ENCODE peak calls at places on chromosomes 3 and 15, in six cellular contexts. One of them, this sample, is unnamed.

GRCh38 chr3:31895471-31895870 is 85.6 kb downstream of the OSBPL10 start:
- DNase-seq in PC-9: no peak
- DNase-seq in lower leg skin: no peak
- DNase-seq in ELF-1: no peak
- DNase-seq in HAP-1: no peak
- DNase-seq in HS-5: peak; percentile 5
- DNase-seq in this sample: no peak

GRCh38 chr3:65597952-65598413 is 440.7 kb downstream of the MAGI1 start:
- DNase-seq in PC-9: no peak
- DNase-seq in lower leg skin: no peak
- DNase-seq in ELF-1: no peak
- DNase-seq in HAP-1: no peak
- DNase-seq in HS-5: no peak
- DNase-seq in this sample: peak; percentile 8

GRCh38 chr3:123535580-123535979 is 49.3 kb downstream of the HACD2 start:
- DNase-seq in PC-9: no peak
- DNase-seq in lower leg skin: no peak
- DNase-seq in ELF-1: no peak
- DNase-seq in HAP-1: no peak
- DNase-seq in HS-5: peak; percentile 49
- DNase-seq in this sample: peak; percentile 52

GRCh38 chr15:31303434-31304073 is 23.1 kb upstream of the KLF13 start:
- DNase-seq in PC-9: no peak
- DNase-seq in lower leg skin: peak; percentile 74
- DNase-seq in ELF-1: peak; percentile 40
- DNase-seq in HAP-1: no peak
- DNase-seq in HS-5: no peak
- DNase-seq in this sample: peak; percentile 39

GRCh38 chr3:45906681-45907220 is 20.4 kb downstream of the CCR9 start:
- DNase-seq in PC-9: no peak
- DNase-seq in lower leg skin: no peak
- DNase-seq in ELF-1: peak; percentile 46
- DNase-seq in HAP-1: no peak
- DNase-seq in HS-5: peak; percentile 34
- DNase-seq in this sample: peak; percentile 77

GRCh38 chr3:159817136-159817535 is 171.5 kb upstream of the IL12A start:
- DNase-seq in PC-9: no peak
- DNase-seq in lower leg skin: no peak
- DNase-seq in ELF-1: no peak
- DNase-seq in HAP-1: peak; percentile 47
- DNase-seq in HS-5: no peak
- DNase-seq in this sample: no peak

GRCh38 chr3:17905996-17906395 is 163.6 kb upstream of the TBC1D5 start:
- DNase-seq in PC-9: no peak
- DNase-seq in lower leg skin: no peak
- DNase-seq in ELF-1: no peak
- DNase-seq in HAP-1: no peak
- DNase-seq in HS-5: no peak
- DNase-seq in this sample: no peak

GRCh38 chr15:38883987-38884386 is 319.4 kb upstream of the RASGRP1 start:
- DNase-seq in PC-9: no peak
- DNase-seq in lower leg skin: no peak
- DNase-seq in ELF-1: no peak
- DNase-seq in HAP-1: no peak
- DNase-seq in HS-5: no peak
- DNase-seq in this sample: peak; percentile 17

GRCh38 chr3:169722715-169723114 is 42.1 kb downstream of the TERC start:
- DNase-seq in PC-9: no peak
- DNase-seq in lower leg skin: no peak
- DNase-seq in ELF-1: no peak
- DNase-seq in HAP-1: no peak
- DNase-seq in HS-5: no peak
- DNase-seq in this sample: no peak